ENCODE peak calls at places on chromosomes 3 and 15, in eight cellular contexts. X is endothelial cell of umbilical vein, M is GM12865, E is stomach, Q is PC-3, G is A673, C is cardiac muscle cell, I is neuronal stem cell. L is an unnamed sample.

GRCh38 chr3:132038198-132038825 is 3.5 kb upstream of the CPNE4 start:
- DNase-seq in X (peak; percentile 17), M (peak; percentile 6), E (no peak), Q (peak; percentile 60), G (peak; percentile 71), C (peak; percentile 27), I (no peak), L (no peak)

GRCh38 chr15:58551084-58551763 is 119.4 kb downstream of the LIPC start:
- DNase-seq in X (no peak), M (peak; percentile 64), E (peak; percentile 14), Q (no peak), G (no peak), C (no peak), I (no peak), L (no peak)

GRCh38 chr15:67931861-67932260 is 92.0 kb upstream of the RNU6-1 start:
- DNase-seq in X (no peak), M (no peak), E (no peak), Q (peak; percentile 12), G (no peak), C (no peak), I (no peak), L (no peak)

GRCh38 chr3:90041995-90042394 is 934.6 kb downstream of the EPHA3 start:
- DNase-seq in X (no peak), M (no peak), E (no peak), Q (no peak), G (no peak), C (no peak), I (no peak), L (no peak)

GRCh38 chr15:90859234-90860131 is 8.9 kb upstream of the FURIN start:
- DNase-seq in X (no peak), M (no peak), E (no peak), Q (no peak), G (no peak), C (peak; percentile 30), I (no peak), L (no peak)

GRCh38 chr15:68992696-68993095 is 21.8 kb upstream of the NOX5 start:
- DNase-seq in X (no peak), M (no peak), E (no peak), Q (no peak), G (no peak), C (no peak), I (no peak), L (no peak)

GRCh38 chr15:90560229-90560771 is 30.6 kb downstream of the CRTC3 start:
- DNase-seq in X (peak; percentile 39), M (no peak), E (no peak), Q (no peak), G (peak; percentile 62), C (peak; percentile 78), I (no peak), L (no peak)

GRCh38 chr3:66419053-66419440 is 81.8 kb downstream of the LRIG1 start:
- DNase-seq in X (no peak), M (no peak), E (no peak), Q (no peak), G (no peak), C (no peak), I (no peak), L (no peak)

GRCh38 chr3:15924914-15925313 is 127.1 kb upstream of the ANKRD28 start:
- DNase-seq in X (no peak), M (no peak), E (no peak), Q (no peak), G (no peak), C (no peak), I (no peak), L (no peak)

GRCh38 chr15:30791239-30791638 is 112.5 kb upstream of the FAN1 start:
- DNase-seq in X (no peak), M (peak; percentile 6), E (no peak), Q (peak; percentile 31), G (peak; percentile 67), C (no peak), I (no peak), L (no peak)

GRCh38 chr3:29430558-29430971 is 149.7 kb downstream of the RBMS3 start:
- DNase-seq in X (peak; percentile 33), M (no peak), E (no peak), Q (peak; percentile 26), G (peak; percentile 87), C (no peak), I (peak; percentile 27), L (peak; percentile 41)

GRCh38 chr3:124200336-124200901 is 208.5 kb upstream of the ROPN1 start:
- DNase-seq in X (no peak), M (no peak), E (no peak), Q (peak; percentile 14), G (peak; percentile 3), C (no peak), I (no peak), L (no peak)

GRCh38 chr3:123344175-123344908 is 104.5 kb downstream of the ADCY5 start:
- DNase-seq in X (peak; percentile 6), M (peak; percentile 31), E (no peak), Q (no peak), G (peak; percentile 12), C (peak; percentile 65), I (no peak), L (no peak)

GRCh38 chr3:136105044-136105443 is 91.1 kb downstream of the MSL2 start:
- DNase-seq in X (no peak), M (no peak), E (no peak), Q (no peak), G (no peak), C (no peak), I (no peak), L (no peak)

GRCh38 chr3:168847293-168847883 is 751.7 kb upstream of the GOLIM4 start:
- DNase-seq in X (peak; percentile 68), M (peak; percentile 59), E (no peak), Q (peak; percentile 66), G (peak; percentile 53), C (peak; percentile 55), I (peak; percentile 23), L (peak; percentile 61)

GRCh38 chr15:69117431-69117841 is 43.0 kb upstream of the GLCE start:
- DNase-seq in X (no peak), M (no peak), E (no peak), Q (no peak), G (no peak), C (no peak), I (peak; percentile 20), L (no peak)

GRCh38 chr15:72912121-72912520 is 128.6 kb upstream of the ADPGK start:
- DNase-seq in X (no peak), M (no peak), E (no peak), Q (no peak), G (no peak), C (no peak), I (no peak), L (no peak)

GRCh38 chr15:38814891-38815290 is 250.3 kb upstream of the RASGRP1 start:
- DNase-seq in X (no peak), M (no peak), E (no peak), Q (no peak), G (no peak), C (no peak), I (no peak), L (no peak)

GRCh38 chr15:78004919-78005634 is 72.4 kb downstream of the TBC1D2B start:
- DNase-seq in X (peak; percentile 74), M (no peak), E (peak; percentile 84), Q (peak; percentile 3), G (peak; percentile 32), C (no peak), I (no peak), L (no peak)

GRCh38 chr3:52385157-52385556 is 59.7 kb downstream of the SEMA3G start:
- DNase-seq in X (peak; percentile 26), M (peak; percentile 77), E (no peak), Q (peak; percentile 63), G (peak; percentile 12), C (peak; percentile 69), I (peak; percentile 66), L (peak; percentile 20)

GRCh38 chr3:194688207-194688711 is 2.6 kb downstream of the FAM43A start:
- DNase-seq in X (peak; percentile 37), M (peak; percentile 67), E (peak; percentile 28), Q (peak; percentile 33), G (peak; percentile 34), C (no peak), I (peak; percentile 11), L (no peak)

GRCh38 chr3:146124141-146124801 is 36.7 kb downstream of the PLOD2 start:
- DNase-seq in X (no peak), M (no peak), E (no peak), Q (no peak), G (no peak), C (no peak), I (no peak), L (no peak)

GRCh38 chr3:52959773-52960172 is 62.4 kb upstream of the STIMATE start:
- DNase-seq in X (no peak), M (no peak), E (no peak), Q (no peak), G (no peak), C (no peak), I (no peak), L (no peak)

DNA sequence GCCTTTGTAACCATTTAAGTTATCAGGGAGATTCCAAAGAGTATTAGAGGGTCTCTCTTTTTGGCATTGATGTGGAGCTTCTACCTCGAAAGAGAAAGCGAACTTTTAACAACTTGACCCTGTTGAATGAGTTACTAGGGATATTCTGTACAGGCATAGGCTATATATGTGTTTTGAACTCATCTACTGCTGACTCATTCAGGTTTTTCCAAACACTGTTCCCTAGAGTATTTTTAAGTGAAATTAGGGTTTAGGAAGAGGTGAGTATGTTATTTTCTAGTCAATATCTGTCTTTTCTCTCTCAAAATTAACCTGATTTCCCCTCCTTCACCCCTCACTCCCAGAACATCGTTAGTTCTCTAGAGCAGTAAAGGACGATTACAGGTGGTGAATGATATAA is 228.1 kb upstream of the C2CD4B start:
- DNase-seq in X (no peak), M (no peak), E (no peak), Q (no peak), G (no peak), C (no peak), I (no peak), L (no peak)
- H3K4me3 ChIP-seq in X (no peak overlapping the region), M (no peak overlapping the region), E (peak overlapping the region; percentile 85), Q (no peak overlapping the region), G (no peak overlapping the region), C (no peak overlapping the region), I (no peak overlapping the region), L (no peak overlapping the region)

GRCh38 chr3:37863552-37863865 is 1.8 kb downstream of the CTDSPL start:
- DNase-seq in X (no peak), M (no peak), E (no peak), Q (no peak), G (no peak), C (no peak), I (no peak), L (no peak)
- H3K4me3 ChIP-seq in X (no peak overlapping the region), M (no peak overlapping the region), E (peak overlapping the region; percentile 73), Q (peak overlapping the region; percentile 66), G (no peak overlapping the region), C (no peak overlapping the region), I (no peak overlapping the region), L (no peak overlapping the region)

GRCh38 chr3:33271324-33271723 is 5.9 kb upstream of the FBXL2 start:
- DNase-seq in X (no peak), M (no peak), E (no peak), Q (no peak), G (no peak), C (no peak), I (no peak), L (no peak)

GRCh38 chr3:33273628-33274027 is 3.6 kb upstream of the FBXL2 start:
- DNase-seq in X (no peak), M (no peak), E (no peak), Q (no peak), G (no peak), C (no peak), I (no peak), L (no peak)

GRCh38 chr3:33269385-33269784 is 7.9 kb upstream of the FBXL2 start:
- DNase-seq in X (no peak), M (no peak), E (no peak), Q (no peak), G (no peak), C (no peak), I (no peak), L (no peak)
- H3K4me3 ChIP-seq in X (no peak overlapping the region), M (no peak overlapping the region), E (no peak overlapping the region), Q (no peak overlapping the region), G (no peak overlapping the region), C (no peak overlapping the region), I (no peak overlapping the region), L (no peak overlapping the region)

GRCh38 chr15:44763187-44763586 is 26.9 kb downstream of the TRIM69 start:
- DNase-seq in X (no peak), M (no peak), E (no peak), Q (no peak), G (no peak), C (no peak), I (no peak), L (no peak)
- H3K4me3 ChIP-seq in X (no peak overlapping the region), M (no peak overlapping the region), E (no peak overlapping the region), Q (no peak overlapping the region), G (no peak overlapping the region), C (no peak overlapping the region), I (no peak overlapping the region), L (no peak overlapping the region)